ENCODE peak calls at places on chromosome 2, in five cellular contexts. A, J, F, E and U are unnamed samples.

GRCh38 chr2:30886101-30886500 is 78.9 kb upstream of the CAPN13 start:
- DNase-seq in A (no peak), J (no peak), F (no peak), E (no peak), U (no peak)

GRCh38 chr2:151032741-151033152 is 228.9 kb downstream of the RBM43 start:
- DNase-seq in A (no peak), J (no peak), F (no peak), E (no peak), U (no peak)

GRCh38 chr2:51813245-51813644 is 781.3 kb upstream of the NRXN1 start:
- DNase-seq in A (no peak), J (no peak), F (no peak), E (no peak), U (no peak)

GRCh38 chr2:74938264-74938663 is 20.2 kb upstream of the POLE4 start:
- DNase-seq in A (no peak), J (no peak), F (no peak), E (no peak), U (no peak)

GRCh38 chr2:186697536-186697935 is 3.7 kb downstream of the FAM171B start:
- DNase-seq in A (no peak), J (no peak), F (no peak), E (no peak), U (no peak)

GRCh38 chr2:75162897-75163296 is 36.4 kb downstream of the TACR1 start:
- DNase-seq in A (no peak), J (no peak), F (no peak), E (no peak), U (no peak)

GRCh38 chr2:3180082-3180908 is 197.3 kb downstream of the EIPR1 start:
- DNase-seq in A (no peak), J (no peak), F (no peak), E (no peak), U (no peak)

GRCh38 chr2:60958361-60958760 is 59.2 kb upstream of the PEX13 start:
- DNase-seq in A (no peak), J (no peak), F (no peak), E (no peak), U (no peak)

GRCh38 chr2:109346601-109347228 is 217.7 kb downstream of the SH3RF3 start:
- DNase-seq in A (no peak), J (no peak), F (no peak), E (no peak), U (no peak)